ENCODE peak calls at places on chromosomes 2 and 18, in seven cellular contexts. One of them, this sample, is unnamed. For H3K9me3 and H3K4me1, the result is how much of the 10 kb centered on the place peaks cover.

GRCh38 chr2:46329803-46330775 is 32.9 kb downstream of the EPAS1 start:
- DNase-seq in right cardiac atrium: no peak
- DNase-seq in lung: no peak
- DNase-seq in neuronal stem cell: no peak
- DNase-seq in MM.1S: no peak
- DNase-seq in CD8-positive, alpha-beta T cell: no peak
- DNase-seq in neural progenitor cell: no peak
- DNase-seq in this sample: no peak

GRCh38 chr2:1653956-1654695 is 90.2 kb downstream of the PXDN start:
- DNase-seq in MM.1S: no peak
- DNase-seq in right cardiac atrium: no peak
- DNase-seq in neural progenitor cell: no peak
- DNase-seq in lung: no peak
- DNase-seq in neuronal stem cell: no peak
- DNase-seq in CD8-positive, alpha-beta T cell: no peak
- DNase-seq in this sample: no peak

GRCh38 chr2:69844560-69844959 is 15.1 kb downstream of the GMCL1 start:
- DNase-seq in lung: no peak
- DNase-seq in neuronal stem cell: no peak
- DNase-seq in MM.1S: no peak
- DNase-seq in CD8-positive, alpha-beta T cell: no peak
- DNase-seq in right cardiac atrium: no peak
- DNase-seq in neural progenitor cell: no peak
- DNase-seq in this sample: no peak

GRCh38 chr18:3903341-3903740 is 453.4 kb downstream of the TGIF1 start:
- DNase-seq in MM.1S: no peak
- DNase-seq in neuronal stem cell: no peak
- DNase-seq in lung: no peak
- DNase-seq in CD8-positive, alpha-beta T cell: no peak
- DNase-seq in right cardiac atrium: no peak
- DNase-seq in neural progenitor cell: no peak
- DNase-seq in this sample: no peak

GRCh38 chr2:230669386-230669935 is 43.2 kb upstream of the CAB39 start:
- DNase-seq in right cardiac atrium: no peak
- DNase-seq in MM.1S: no peak
- DNase-seq in neural progenitor cell: no peak
- DNase-seq in lung: no peak
- DNase-seq in neuronal stem cell: no peak
- DNase-seq in CD8-positive, alpha-beta T cell: no peak
- DNase-seq in this sample: no peak

GRCh38 chr2:29388071-29388470 is 272.9 kb downstream of the CLIP4 start:
- DNase-seq in neuronal stem cell: no peak
- DNase-seq in lung: no peak
- DNase-seq in MM.1S: no peak
- DNase-seq in CD8-positive, alpha-beta T cell: no peak
- DNase-seq in neural progenitor cell: no peak
- DNase-seq in right cardiac atrium: no peak
- DNase-seq in this sample: no peak

GRCh38 chr2:179612108-179612507 is 249.3 kb downstream of the ZNF385B start:
- DNase-seq in CD8-positive, alpha-beta T cell: no peak
- DNase-seq in right cardiac atrium: no peak
- DNase-seq in neuronal stem cell: no peak
- DNase-seq in neural progenitor cell: no peak
- DNase-seq in MM.1S: no peak
- DNase-seq in lung: no peak
- DNase-seq in this sample: no peak

GRCh38 chr2:155546715-155547555 is 785.6 kb downstream of the NR4A2 start:
- DNase-seq in neuronal stem cell: no peak
- DNase-seq in CD8-positive, alpha-beta T cell: no peak
- DNase-seq in lung: no peak
- DNase-seq in right cardiac atrium: no peak
- DNase-seq in neural progenitor cell: no peak
- DNase-seq in MM.1S: no peak
- DNase-seq in this sample: no peak

GRCh38 chr18:45449761-45450227 is 165.5 kb upstream of the SLC14A2 start:
- DNase-seq in right cardiac atrium: peak
- DNase-seq in neuronal stem cell: no peak
- DNase-seq in neural progenitor cell: no peak
- DNase-seq in CD8-positive, alpha-beta T cell: no peak
- DNase-seq in lung: peak
- DNase-seq in MM.1S: no peak
- DNase-seq in this sample: no peak

GRCh38 chr2:234425923-234426603 is 70.8 kb downstream of the ARL4C start:
- DNase-seq in neural progenitor cell: no peak
- DNase-seq in lung: no peak
- DNase-seq in neuronal stem cell: no peak
- DNase-seq in right cardiac atrium: no peak
- DNase-seq in CD8-positive, alpha-beta T cell: peak
- DNase-seq in MM.1S: peak
- DNase-seq in this sample: no peak

GRCh38 chr2:182301093-182301492 is 125.7 kb downstream of the PDE1A start:
- DNase-seq in neuronal stem cell: no peak
- DNase-seq in lung: no peak
- DNase-seq in MM.1S: no peak
- DNase-seq in CD8-positive, alpha-beta T cell: no peak
- DNase-seq in right cardiac atrium: no peak
- DNase-seq in neural progenitor cell: no peak
- DNase-seq in this sample: no peak

GRCh38 chr2:177429688-177430325 is 37.2 kb downstream of the AGPS start:
- DNase-seq in neuronal stem cell: no peak
- DNase-seq in lung: no peak
- DNase-seq in CD8-positive, alpha-beta T cell: no peak
- DNase-seq in MM.1S: no peak
- DNase-seq in neural progenitor cell: no peak
- DNase-seq in right cardiac atrium: no peak
- DNase-seq in this sample: no peak

GRCh38 chr2:226002438-226002837 is 602.9 kb downstream of the NYAP2 start:
- DNase-seq in lung: no peak
- DNase-seq in MM.1S: peak
- DNase-seq in neural progenitor cell: no peak
- DNase-seq in right cardiac atrium: peak
- DNase-seq in CD8-positive, alpha-beta T cell: no peak
- DNase-seq in neuronal stem cell: no peak
- DNase-seq in this sample: no peak

GRCh38 chr18:13252696-13253410 is 34.3 kb downstream of the LDLRAD4 start:
- DNase-seq in neuronal stem cell: no peak
- DNase-seq in neural progenitor cell: no peak
- DNase-seq in CD8-positive, alpha-beta T cell: peak
- DNase-seq in right cardiac atrium: no peak
- DNase-seq in lung: no peak
- DNase-seq in MM.1S: no peak
- DNase-seq in this sample: no peak

GRCh38 chr18:13256444-13257305 is 38.1 kb downstream of the LDLRAD4 start:
- DNase-seq in lung: no peak
- DNase-seq in MM.1S: no peak
- DNase-seq in CD8-positive, alpha-beta T cell: no peak
- DNase-seq in neuronal stem cell: no peak
- DNase-seq in right cardiac atrium: no peak
- DNase-seq in neural progenitor cell: peak
- DNase-seq in this sample: no peak

GRCh38 chr18:13257361-13257980 is 38.9 kb downstream of the LDLRAD4 start:
- DNase-seq in CD8-positive, alpha-beta T cell: no peak
- DNase-seq in neural progenitor cell: no peak
- DNase-seq in neuronal stem cell: no peak
- DNase-seq in right cardiac atrium: no peak
- DNase-seq in MM.1S: no peak
- DNase-seq in lung: no peak
- DNase-seq in this sample: no peak

GRCh38 chr18:13253786-13254755 is 35.5 kb downstream of the LDLRAD4 start:
- DNase-seq in CD8-positive, alpha-beta T cell: peak
- DNase-seq in MM.1S: no peak
- DNase-seq in lung: no peak
- DNase-seq in neural progenitor cell: no peak
- DNase-seq in neuronal stem cell: no peak
- DNase-seq in right cardiac atrium: no peak
- DNase-seq in this sample: no peak

DNA sequence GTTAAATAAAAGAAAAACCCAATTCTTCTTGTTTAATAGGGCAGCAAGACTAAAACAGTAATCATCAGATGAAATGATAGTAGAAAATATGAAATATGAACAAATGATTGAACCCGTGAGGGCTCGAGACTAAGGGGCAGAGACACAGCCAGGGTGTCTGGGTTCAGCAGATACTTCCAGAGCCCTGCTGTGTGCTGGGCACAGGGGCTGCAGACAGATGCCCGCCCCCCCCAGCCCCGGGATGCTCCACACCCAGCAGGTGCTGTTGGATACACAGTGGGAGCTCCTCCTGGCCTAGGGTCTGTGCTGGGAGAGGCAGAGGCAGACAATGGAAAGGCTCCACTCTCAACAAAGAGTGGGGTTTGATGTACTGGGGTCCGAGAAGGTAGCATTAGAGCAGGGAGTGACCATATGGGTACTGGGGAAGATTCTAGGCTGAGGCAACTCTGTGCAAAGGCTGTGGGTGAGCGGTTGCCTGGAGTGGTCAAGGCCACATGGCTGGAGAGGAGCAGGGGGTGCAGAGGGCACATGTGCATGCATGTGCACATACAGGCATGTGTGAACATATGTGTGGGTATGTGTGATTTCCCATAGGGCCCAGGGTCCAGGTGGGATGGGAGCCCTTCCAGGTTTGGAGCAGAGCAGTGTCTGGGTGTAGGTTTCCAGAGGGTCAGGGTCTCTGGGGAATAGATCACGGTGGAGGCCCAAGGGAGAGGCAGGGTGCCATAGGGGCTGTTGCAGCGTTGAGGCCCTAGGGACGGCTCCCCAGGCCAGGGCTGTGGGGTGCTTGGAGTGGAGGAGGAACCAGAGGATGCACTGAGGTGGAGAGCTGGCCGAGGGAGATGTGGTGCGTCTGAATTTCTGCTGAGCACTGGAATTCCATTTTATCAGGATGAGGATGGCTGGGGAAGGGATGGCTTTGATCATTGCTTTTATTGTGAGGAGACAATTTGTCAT is 36.7 kb downstream of the LDLRAD4 start:
- DNase-seq in neural progenitor cell: no peak
- DNase-seq in neuronal stem cell: no peak
- DNase-seq in right cardiac atrium: no peak
- DNase-seq in CD8-positive, alpha-beta T cell: peak
- DNase-seq in MM.1S: no peak
- DNase-seq in lung: no peak
- DNase-seq in this sample: no peak
- H3K27ac ChIP-seq in neural progenitor cell: no peak
- H3K27ac ChIP-seq in neuronal stem cell: no peak
- H3K27ac ChIP-seq in right cardiac atrium: no peak
- H3K27ac ChIP-seq in CD8-positive, alpha-beta T cell: no peak
- H3K27ac ChIP-seq in MM.1S: no peak
- H3K27ac ChIP-seq in lung: no peak
- H3K27ac ChIP-seq in this sample: no peak

GRCh38 chr2:242038928-242039341 is 169.4 kb downstream of the RTP5 start:
- DNase-seq in lung: no peak
- DNase-seq in right cardiac atrium: no peak
- DNase-seq in CD8-positive, alpha-beta T cell: peak
- DNase-seq in neural progenitor cell: no peak
- DNase-seq in neuronal stem cell: no peak
- DNase-seq in MM.1S: no peak
- DNase-seq in this sample: no peak
- H3K9me3 ChIP-seq in lung: under half
- H3K9me3 ChIP-seq in right cardiac atrium: under half
- H3K9me3 ChIP-seq in CD8-positive, alpha-beta T cell: under half
- H3K9me3 ChIP-seq in neural progenitor cell: under half
- H3K9me3 ChIP-seq in neuronal stem cell: under half
- H3K9me3 ChIP-seq in MM.1S: under half
- H3K9me3 ChIP-seq in this sample: under half

DNA sequence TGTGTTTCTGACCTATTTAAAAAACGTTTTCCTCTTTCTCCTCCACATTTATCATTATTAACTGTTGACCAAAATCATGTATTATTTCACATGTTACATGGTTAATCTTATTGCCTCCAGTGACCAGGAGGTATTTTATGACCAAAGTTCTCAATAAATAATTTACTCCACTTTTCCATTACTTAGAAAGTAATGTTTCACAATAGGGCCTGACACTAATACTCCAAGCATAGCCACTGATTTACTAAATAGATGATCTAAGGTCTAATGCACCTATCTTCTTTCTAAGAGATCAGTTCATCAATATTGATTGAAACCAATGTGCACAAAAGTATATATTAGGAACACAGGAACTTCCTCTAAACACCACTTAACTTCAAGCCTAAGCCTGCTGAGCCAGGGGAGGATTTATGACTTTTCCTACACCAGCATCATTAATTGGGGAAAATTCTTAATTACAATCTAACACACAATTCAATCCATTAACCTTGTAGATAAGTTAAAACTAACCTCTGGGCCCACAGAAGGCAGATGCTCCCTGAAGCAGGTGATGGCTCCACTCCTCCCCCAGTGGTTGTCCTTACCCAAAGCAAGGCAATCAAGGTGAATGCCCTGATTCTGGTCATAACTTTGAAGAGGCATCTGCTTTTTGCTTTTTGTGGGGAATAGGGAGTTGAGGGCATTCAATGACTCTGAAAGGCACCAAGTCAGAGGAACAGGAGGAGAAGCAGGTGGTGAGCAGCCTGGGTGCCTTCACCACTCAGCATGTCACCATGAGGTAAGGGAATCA is 33.9 kb downstream of the RBMS1 start:
- DNase-seq in neural progenitor cell: no peak
- DNase-seq in MM.1S: no peak
- DNase-seq in right cardiac atrium: no peak
- DNase-seq in lung: no peak
- DNase-seq in CD8-positive, alpha-beta T cell: no peak
- DNase-seq in neuronal stem cell: no peak
- DNase-seq in this sample: no peak
- H3K4me1 ChIP-seq in neural progenitor cell: under half
- H3K4me1 ChIP-seq in MM.1S: under half
- H3K4me1 ChIP-seq in right cardiac atrium: under half
- H3K4me1 ChIP-seq in lung: under half
- H3K4me1 ChIP-seq in CD8-positive, alpha-beta T cell: under half
- H3K4me1 ChIP-seq in neuronal stem cell: under half
- H3K4me1 ChIP-seq in this sample: under half

GRCh38 chr18:525066-525797 is 24.7 kb upstream of the COLEC12 start:
- DNase-seq in right cardiac atrium: no peak
- DNase-seq in MM.1S: no peak
- DNase-seq in neural progenitor cell: no peak
- DNase-seq in CD8-positive, alpha-beta T cell: no peak
- DNase-seq in lung: no peak
- DNase-seq in neuronal stem cell: no peak
- DNase-seq in this sample: no peak
- H3K27ac ChIP-seq in right cardiac atrium: no peak
- H3K27ac ChIP-seq in MM.1S: no peak
- H3K27ac ChIP-seq in neural progenitor cell: no peak
- H3K27ac ChIP-seq in CD8-positive, alpha-beta T cell: no peak
- H3K27ac ChIP-seq in lung: no peak
- H3K27ac ChIP-seq in neuronal stem cell: no peak
- H3K27ac ChIP-seq in this sample: no peak